ENCODE peak calls at places on chromosomes 16 and 17, in seven cellular contexts. J, Q, C, D, N, W and V are unnamed samples. For H3K36me3 and H3K27me3, the result is how much of the 10 kb centered on the place peaks cover.

GRCh38 chr17:41651625-41652460 is 27.5 kb upstream of the KRT17 start:
- DNase-seq in D (peak), C (peak), N (no peak), Q (peak), J (peak), W (no peak), V (no peak)

GRCh38 chr16:89697616-89698331 is 3.7 kb downstream of the SPATA2L start:
- DNase-seq in W (no peak), J (peak), D (no peak), C (no peak), Q (peak), N (no peak), V (no peak)

GRCh38 chr17:28379814-28380571 is 8.5 kb downstream of the SARM1 start:
- DNase-seq in C (no peak), J (no peak), D (no peak), Q (no peak), N (peak), W (no peak), V (no peak)

GRCh38 chr16:13453938-13454553 is 465.9 kb upstream of the ERCC4 start:
- DNase-seq in N (no peak), Q (no peak), C (no peak), W (no peak), D (no peak), J (peak), V (no peak)

GRCh38 chr16:14018848-14019247 is 52.3 kb upstream of the MRTFB start:
- DNase-seq in C (no peak), D (no peak), J (peak), W (no peak), N (no peak), Q (no peak), V (no peak)

GRCh38 chr16:86846136-86846535 is 267.8 kb downstream of the FOXL1 start:
- DNase-seq in W (no peak), N (no peak), C (no peak), D (no peak), Q (no peak), J (no peak), V (no peak)

GRCh38 chr16:12942861-12943260 is 41.5 kb downstream of the SHISA9 start:
- DNase-seq in Q (no peak), W (no peak), C (no peak), N (no peak), J (no peak), D (no peak), V (no peak)

GRCh38 chr17:8066841-8067775 is 20.4 kb downstream of the ALOX12B start:
- DNase-seq in Q (no peak), D (no peak), W (no peak), J (peak), N (no peak), C (no peak), V (no peak)

GRCh38 chr17:31646642-31647041 is 212.4 kb downstream of the COPRS start:
- DNase-seq in Q (no peak), J (no peak), N (no peak), W (no peak), D (no peak), C (no peak), V (no peak)

GRCh38 chr16:2178321-2179106 is 17.9 kb downstream of the CASKIN1 start:
- DNase-seq in W (no peak), N (peak), D (no peak), Q (no peak), J (peak), C (no peak), V (no peak)

DNA sequence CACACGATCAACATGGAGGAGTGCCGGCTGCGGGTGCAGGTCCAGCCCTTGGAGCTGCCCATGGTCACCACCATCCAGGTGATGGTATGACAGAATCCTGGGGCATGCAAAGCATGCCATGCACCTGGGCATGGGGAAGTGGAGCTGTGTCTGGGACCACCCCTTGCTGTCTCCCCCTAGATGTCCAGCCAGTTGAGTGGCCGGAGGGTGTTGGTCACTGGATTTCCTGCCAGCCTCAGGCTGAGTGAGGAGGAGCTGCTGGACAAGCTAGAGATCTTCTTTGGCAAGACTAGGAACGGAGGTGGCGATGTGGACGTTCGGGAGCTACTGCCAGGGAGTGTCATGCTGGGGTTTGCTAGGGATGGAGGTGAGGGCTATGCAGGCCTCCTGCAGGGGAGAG is 6.7 kb downstream of the IFI35 start:
- DNase-seq in Q (no peak), J (no peak), D (no peak), N (no peak), C (no peak), W (no peak), V (no peak)
- H3K36me3 ChIP-seq in Q (under half), J (under half), D (under half), N (under half), C (under half), W (half or more), V (under half)

DNA sequence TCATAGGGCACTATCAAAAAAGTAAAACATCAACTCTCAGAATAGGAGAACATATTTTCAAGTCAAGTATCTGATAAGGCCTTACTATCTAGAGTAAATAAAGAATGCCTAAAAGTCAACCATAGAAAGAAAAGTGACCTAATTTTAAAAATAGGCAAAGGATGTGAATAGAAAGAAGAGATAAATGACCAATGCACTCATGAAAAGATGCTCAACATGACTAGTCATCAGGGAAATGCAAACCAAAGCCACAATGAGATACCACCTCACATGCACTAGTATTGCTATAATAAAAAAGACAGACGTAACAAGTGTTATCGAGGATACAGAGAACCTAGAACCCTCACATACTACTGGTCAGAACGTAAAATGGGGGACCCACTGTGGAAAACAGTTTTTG is 90.8 kb downstream of the DYNLRB2 start:
- DNase-seq in C (no peak), N (no peak), Q (no peak), W (no peak), J (no peak), D (no peak), V (no peak)
- H3K27me3 ChIP-seq in C (under half), N (under half), Q (under half), W (under half), J (under half), D (under half), V (under half)

DNA sequence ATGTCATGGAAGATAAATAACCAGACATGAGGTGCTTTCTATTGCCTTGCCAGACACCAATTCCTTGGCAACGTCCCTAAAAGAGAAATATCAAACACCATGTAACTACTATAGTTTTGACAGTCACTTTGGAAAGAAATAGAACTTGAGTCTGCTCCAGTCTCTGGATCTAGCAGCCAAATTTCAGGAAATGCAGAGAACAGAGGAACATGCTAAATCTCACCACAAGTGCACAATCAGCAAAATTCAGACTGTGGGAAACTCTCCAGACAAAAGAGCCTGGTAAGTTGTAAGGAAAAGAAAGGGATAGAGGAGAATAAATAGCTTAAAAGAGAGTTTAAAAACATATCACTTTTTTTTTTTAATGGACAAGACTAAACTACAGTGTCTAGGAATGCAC is 28.4 kb upstream of the TANC2 start:
- DNase-seq in D (no peak), Q (no peak), N (peak), C (no peak), W (no peak), J (no peak), V (no peak)
- TF ChIP-seq CTCF in D (no peak), Q (no peak), N (no peak), C (no peak), W (no peak), J (no peak), V (no peak)

GRCh38 chr17:2180768-2181167 is 122.8 kb downstream of the SMG6 start:
- DNase-seq in D (no peak), Q (no peak), N (no peak), W (no peak), C (no peak), J (no peak), V (no peak)

GRCh38 chr17:2178798-2179505 is 124.0 kb downstream of the HIC1 start:
- DNase-seq in Q (peak), C (no peak), J (no peak), D (no peak), W (no peak), N (no peak), V (no peak)

GRCh38 chr17:2179615-2180295 is 123.8 kb downstream of the SMG6 start:
- DNase-seq in C (peak), N (peak), J (no peak), D (peak), W (no peak), Q (peak), V (no peak)

GRCh38 chr17:2183346-2183745 is 120.2 kb downstream of the SMG6 start:
- DNase-seq in W (no peak), C (no peak), Q (no peak), D (no peak), J (no peak), N (no peak), V (no peak)

DNA sequence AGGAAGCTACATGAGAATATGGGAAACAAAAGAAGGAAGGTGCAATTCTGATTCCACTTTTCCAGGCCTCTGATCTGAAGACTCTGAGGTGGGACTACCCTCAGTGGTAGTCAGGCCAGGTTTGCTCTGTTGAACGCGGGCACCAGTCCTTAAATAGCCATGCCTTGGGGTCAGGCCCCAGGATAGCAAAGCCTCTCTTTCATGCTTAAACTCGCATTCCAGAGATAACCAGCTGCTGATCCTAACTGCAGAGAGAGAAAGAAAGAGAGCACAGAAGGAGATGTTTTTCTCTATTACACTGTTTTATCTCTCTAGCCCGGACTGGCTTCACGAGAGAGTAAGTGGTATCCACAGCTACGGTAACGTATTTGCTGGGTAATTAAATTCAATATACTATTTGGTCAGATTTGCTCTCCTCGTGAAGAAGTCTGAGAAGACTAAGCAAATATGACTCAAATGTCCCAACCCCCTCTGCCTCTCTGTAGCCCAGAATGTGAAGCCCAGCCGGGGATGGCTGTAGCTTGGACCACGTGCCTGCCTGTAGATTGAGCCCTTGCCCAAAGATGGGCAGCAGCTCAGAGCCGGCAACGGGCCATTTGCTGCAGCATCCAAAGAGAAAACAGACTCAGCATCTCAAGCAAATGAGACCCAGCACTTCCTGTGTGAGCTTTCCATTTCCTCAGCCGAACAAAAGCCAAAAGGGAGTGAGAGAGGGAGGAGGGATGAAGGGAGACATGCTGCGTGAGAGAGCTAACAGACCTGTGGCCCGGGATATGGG is 122.2 kb downstream of the SMG6 start:
- DNase-seq in N (peak), Q (peak), D (no peak), C (peak), J (no peak), W (no peak), V (no peak)
- H3K36me3 ChIP-seq in N (under half), Q (under half), D (under half), C (under half), J (half or more), W (half or more), V (under half)

GRCh38 chr17:79408251-79408650 is 202.6 kb downstream of the RBFOX3 start:
- DNase-seq in N (no peak), Q (peak), J (no peak), D (no peak), C (no peak), W (no peak), V (no peak)

GRCh38 chr17:79413591-79413990 is 197.3 kb downstream of the RBFOX3 start:
- DNase-seq in D (peak), Q (no peak), C (no peak), W (no peak), N (no peak), J (no peak), V (no peak)

GRCh38 chr17:79412110-79412509 is 198.7 kb downstream of the RBFOX3 start:
- DNase-seq in J (no peak), W (no peak), C (no peak), N (no peak), Q (no peak), D (no peak), V (no peak)

GRCh38 chr17:79411419-79411818 is 199.4 kb downstream of the RBFOX3 start:
- DNase-seq in C (no peak), J (no peak), D (no peak), Q (no peak), N (no peak), W (no peak), V (no peak)

GRCh38 chr17:79410681-79411080 is 200.2 kb downstream of the RBFOX3 start:
- DNase-seq in N (no peak), D (no peak), C (no peak), Q (no peak), W (no peak), J (no peak), V (no peak)
- H3K27me3 ChIP-seq in N (under half), D (under half), C (under half), Q (under half), W (under half), J (under half), V (under half)